ENCODE peak calls at places on chromosomes 11 and 22, in eight cellular contexts. K, J, A, L, F, D, H and U are unnamed samples.

GRCh38 chr22:21026783-21027692 is 5.3 kb downstream of the SLC7A4 start:
- DNase-seq in J (no peak), D (peak; percentile 50), F (no peak), K (no peak), H (peak; percentile 75), A (peak; percentile 62), L (no peak), U (no peak)

GRCh38 chr11:17734986-17735822 is 623 bp downstream of the KCNC1 start:
- DNase-seq in D (peak; percentile 77), F (no peak), K (peak; percentile 51), L (no peak), H (peak; percentile 72), A (peak; percentile 35), J (no peak), U (peak; percentile 60)

GRCh38 chr22:36736701-36737320 is 33.3 kb upstream of the CACNG2 start:
- DNase-seq in L (no peak), F (no peak), D (no peak), K (no peak), A (no peak), H (no peak), J (no peak), U (no peak)

GRCh38 chr11:126426820-126427749 is 71.6 kb downstream of the ST3GAL4 start:
- DNase-seq in J (no peak), D (no peak), K (no peak), H (no peak), F (no peak), A (no peak), L (no peak), U (no peak)

GRCh38 chr11:79243412-79244174 is 197.2 kb downstream of the TENM4 start:
- DNase-seq in J (no peak), L (no peak), F (no peak), A (no peak), H (no peak), D (no peak), K (no peak), U (no peak)

GRCh38 chr22:31253949-31254348 is 38.3 kb downstream of the PIK3IP1 start:
- DNase-seq in K (peak; percentile 73), D (no peak), H (no peak), F (no peak), J (no peak), L (no peak), A (peak; percentile 99), U (peak; percentile 83)

GRCh38 chr11:91660036-91660435 is 564.6 kb upstream of the FAT3 start:
- DNase-seq in J (no peak), F (no peak), A (no peak), K (no peak), L (no peak), H (no peak), D (no peak), U (no peak)

GRCh38 chr22:28952857-28953256 is 69.5 kb downstream of the ZNRF3 start:
- DNase-seq in K (no peak), F (no peak), H (no peak), D (peak; percentile 83), J (no peak), A (no peak), L (no peak), U (no peak)

GRCh38 chr22:23289851-23290724 is 109.8 kb downstream of the BCR start:
- DNase-seq in H (no peak), D (peak; percentile 49), J (peak; percentile 8), L (no peak), F (peak; percentile 42), A (peak; percentile 29), K (peak; percentile 73), U (peak; percentile 66)

GRCh38 chr11:74685905-74686304 is 45.3 kb downstream of the CHRDL2 start:
- DNase-seq in J (no peak), H (no peak), K (peak; percentile 37), A (no peak), L (no peak), D (no peak), F (no peak), U (no peak)

GRCh38 chr22:25780673-25781072 is 38.7 kb downstream of the MYO18B start:
- DNase-seq in D (no peak), H (no peak), A (no peak), F (no peak), J (no peak), K (no peak), L (no peak), U (no peak)

GRCh38 chr22:45704648-45705047 is 33.0 kb downstream of the ATXN10 start:
- DNase-seq in L (no peak), J (no peak), K (no peak), D (no peak), H (no peak), A (no peak), F (no peak), U (no peak)

GRCh38 chr11:38191101-38191500 is 1593.1 kb upstream of the RAG2 start:
- DNase-seq in A (no peak), H (no peak), D (no peak), J (no peak), F (no peak), L (no peak), K (no peak), U (no peak)

GRCh38 chr22:42844756-42845155 is 12.3 kb downstream of the ARFGAP3 start:
- DNase-seq in L (no peak), D (no peak), K (no peak), A (peak; percentile 37), J (no peak), F (no peak), H (no peak), U (no peak)

GRCh38 chr22:37425800-37426531 is 1.3 kb downstream of the ELFN2 start:
- DNase-seq in J (no peak), F (no peak), K (no peak), L (no peak), H (peak; percentile 17), A (no peak), D (peak; percentile 36), U (no peak)